ENCODE peak calls at places on chromosomes 6 and 20, in seven cellular contexts. B, O, E, A, F, N and U are unnamed samples. For H3K4me1 and H3K9me3, the result is how much of the 10 kb centered on the place peaks cover.

GRCh38 chr20:37331060-37331857 is 14.7 kb upstream of the SRC start:
- DNase-seq in B (no peak), O (peak), E (no peak), A (no peak), F (no peak), N (no peak), U (no peak)

GRCh38 chr6:16316741-16317251 is 78.4 kb downstream of the GMPR start:
- DNase-seq in B (peak), O (no peak), E (no peak), A (peak), F (peak), N (no peak), U (no peak)

GRCh38 chr6:39593644-39594043 is 131.6 kb downstream of the KIF6 start:
- DNase-seq in B (no peak), O (no peak), E (no peak), A (no peak), F (no peak), N (no peak), U (no peak)

GRCh38 chr6:19603716-19604115 is 233.5 kb upstream of the ID4 start:
- DNase-seq in B (no peak), O (peak), E (no peak), A (no peak), F (no peak), N (no peak), U (no peak)

GRCh38 chr6:4316867-4317400 is 181.6 kb upstream of the ECI2 start:
- DNase-seq in B (no peak), O (peak), E (peak), A (peak), F (no peak), N (no peak), U (peak)

GRCh38 chr6:43231053-43231452 is 1.8 kb upstream of the DNPH1 start:
- DNase-seq in B (no peak), O (no peak), E (no peak), A (no peak), F (no peak), N (no peak), U (no peak)

GRCh38 chr20:57389695-57390603 is 1.2 kb upstream of the RBM38 start:
- DNase-seq in B (peak), O (peak), E (no peak), A (no peak), F (peak), N (no peak), U (no peak)

GRCh38 chr6:16739329-16739801 is 21.9 kb downstream of the ATXN1 start:
- DNase-seq in B (no peak), O (no peak), E (no peak), A (no peak), F (no peak), N (no peak), U (no peak)

GRCh38 chr6:162409986-162410715 is 317.4 kb downstream of the PRKN start:
- DNase-seq in B (no peak), O (no peak), E (no peak), A (no peak), F (no peak), N (no peak), U (no peak)

GRCh38 chr6:82045965-82046756 is 201.4 kb downstream of the IBTK start:
- DNase-seq in B (no peak), O (no peak), E (no peak), A (peak), F (no peak), N (no peak), U (no peak)

DNA sequence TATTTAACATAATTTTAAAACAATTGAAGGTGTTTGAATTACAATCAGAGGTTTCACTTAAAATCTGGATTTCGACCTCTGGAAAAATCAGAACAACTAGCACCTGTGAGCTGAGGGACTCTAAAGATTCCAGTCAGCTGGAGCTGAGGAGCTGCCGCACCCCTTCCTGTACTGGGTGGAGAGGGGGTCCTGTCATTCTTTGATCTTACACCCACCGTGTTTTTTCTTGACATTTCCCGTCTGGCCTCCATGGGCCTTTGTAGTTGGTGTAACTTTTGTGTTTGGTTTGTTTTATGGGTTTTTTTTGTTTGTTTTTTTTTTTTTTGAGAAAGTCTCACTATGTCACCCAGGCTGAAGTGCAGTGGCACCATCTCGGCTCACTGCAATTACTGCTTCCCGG is 17.2 kb downstream of the ARFGEF2 start:
- DNase-seq in B (no peak), O (no peak), E (no peak), A (no peak), F (no peak), N (no peak), U (no peak)
- H3K4me3 ChIP-seq in B (no peak), O (no peak), E (no peak), A (no peak), F (no peak), N (no peak), U (no peak)

DNA sequence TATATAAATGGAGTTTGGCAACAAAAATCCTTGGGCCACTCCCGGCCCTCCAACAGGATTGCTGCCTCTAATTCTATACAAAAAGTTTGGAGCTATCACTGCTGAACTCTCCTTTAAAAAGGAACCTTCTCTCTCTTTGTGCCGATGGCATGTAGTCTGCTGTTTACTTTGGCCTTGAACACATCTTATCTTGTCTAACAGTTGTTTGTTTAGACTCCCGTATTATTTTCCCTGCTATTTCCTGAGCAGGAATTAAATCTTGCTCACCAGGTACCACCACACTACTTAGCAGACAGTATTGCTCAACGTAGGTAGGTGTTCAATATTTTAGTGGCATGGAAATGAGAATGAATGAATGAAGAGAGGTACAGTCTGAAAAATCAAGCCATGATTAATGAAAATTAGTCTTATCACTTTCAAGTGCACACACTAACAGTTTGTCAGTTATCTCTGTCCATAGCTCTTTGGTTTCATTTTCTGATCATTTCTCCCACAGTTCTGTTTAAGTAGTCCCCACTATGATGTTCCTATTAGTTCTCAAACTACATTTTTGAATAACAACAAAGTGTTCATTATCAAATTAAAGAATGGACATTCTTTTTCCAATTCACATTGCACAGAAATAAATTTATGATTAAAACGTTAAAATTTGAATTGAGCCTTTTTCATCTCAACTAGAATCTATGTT is 6.9 kb upstream of the HEY2 start:
- DNase-seq in B (no peak), O (no peak), E (no peak), A (no peak), F (no peak), N (no peak), U (no peak)
- H3K4me1 ChIP-seq in B (under half), O (under half), E (under half), A (under half), F (under half), N (under half), U (under half)

DNA sequence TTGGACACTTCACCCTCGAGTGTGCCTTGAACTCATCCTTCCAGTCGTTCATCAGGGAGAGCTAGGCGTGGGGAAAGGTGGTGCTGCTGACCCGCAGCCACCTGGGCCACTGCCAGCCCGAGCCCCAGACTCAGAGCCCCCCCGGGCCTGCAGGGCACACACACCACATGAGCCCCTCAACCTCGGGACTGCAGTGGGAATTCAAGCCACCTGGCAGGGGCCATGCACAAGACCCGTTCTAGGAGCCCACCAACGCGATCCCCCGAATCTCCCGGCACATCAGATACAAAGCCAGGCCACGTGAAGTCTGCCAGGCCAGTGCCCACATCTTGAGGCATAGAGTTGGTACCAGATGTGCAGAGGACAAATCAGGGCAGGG is 2.8 kb downstream of the ZNF512B start:
- DNase-seq in B (no peak), O (no peak), E (peak), A (no peak), F (no peak), N (no peak), U (peak)
- H3K9me3 ChIP-seq in B (under half), O (under half), E (under half), A (under half), F (under half), N (under half), U (under half)

GRCh38 chr6:137213331-137213740 is 5.8 kb downstream of the IFNGR1 start:
- DNase-seq in B (no peak), O (no peak), E (no peak), A (no peak), F (no peak), N (no peak), U (no peak)
- H3K4me3 ChIP-seq in B (no peak), O (no peak), E (peak), A (no peak), F (no peak), N (no peak), U (peak)

DNA sequence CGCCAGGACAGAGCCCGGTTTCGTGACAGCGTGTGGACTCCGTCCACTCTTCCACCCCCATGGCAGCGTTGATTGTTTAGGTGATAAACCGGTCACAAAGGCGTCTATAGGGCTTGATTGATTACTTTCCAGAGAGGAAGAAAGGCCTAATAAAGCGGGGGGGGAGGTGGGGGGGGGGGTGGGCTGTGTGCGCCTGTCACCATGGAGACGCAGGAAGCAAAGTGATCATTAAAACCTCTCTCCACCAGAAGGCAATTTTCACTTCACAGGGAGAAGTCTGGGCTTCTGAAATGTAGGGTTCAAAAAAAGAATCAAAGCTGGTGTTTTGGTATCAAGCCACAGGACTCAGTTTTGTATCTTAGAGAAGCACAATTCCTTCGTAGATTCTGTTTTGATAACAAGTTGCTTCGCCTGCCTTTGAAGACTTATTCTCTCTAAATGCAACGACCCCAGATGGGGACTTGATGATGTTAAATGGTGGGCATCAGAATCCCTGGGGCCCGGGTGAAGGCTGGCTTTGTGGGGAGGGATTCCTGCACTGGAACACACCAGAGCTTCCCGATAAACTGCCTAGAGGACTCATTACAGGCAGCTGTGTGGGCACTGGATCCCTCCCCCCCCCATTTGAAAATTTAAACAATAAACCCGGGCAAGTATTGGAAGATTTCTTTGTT is 1.5 kb downstream of the PHACTR3 start:
- DNase-seq in B (no peak), O (no peak), E (no peak), A (no peak), F (no peak), N (no peak), U (no peak)
- H3K4me1 ChIP-seq in B (under half), O (under half), E (under half), A (under half), F (under half), N (under half), U (under half)

DNA sequence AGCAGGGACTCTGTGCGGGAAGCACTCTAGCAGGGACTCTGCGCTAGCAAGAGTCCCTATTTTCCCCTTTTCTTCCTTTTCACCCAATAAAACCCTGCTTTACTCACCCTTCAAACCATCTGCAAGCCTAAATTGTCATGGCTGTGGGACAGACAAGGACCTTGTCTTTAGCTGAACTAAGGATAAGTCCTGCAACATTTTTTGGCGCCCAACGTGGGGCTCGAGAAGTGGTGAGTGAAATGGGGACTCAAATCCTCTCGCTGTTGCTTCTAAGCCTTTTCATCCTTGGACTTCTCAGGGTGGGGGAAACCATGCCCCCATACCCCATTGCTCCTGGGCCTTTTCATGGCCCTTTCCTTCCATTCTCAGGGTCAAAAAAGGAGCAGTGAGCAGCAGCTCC is 46.4 kb downstream of the IMPG1 start:
- DNase-seq in B (no peak), O (no peak), E (no peak), A (peak), F (no peak), N (no peak), U (no peak)
- H3K9me3 ChIP-seq in B (under half), O (half or more), E (half or more), A (under half), F (under half), N (under half), U (under half)

GRCh38 chr6:90103056-90103793 is 193.4 kb downstream of the BACH2 start:
- DNase-seq in B (no peak), O (no peak), E (no peak), A (peak), F (peak), N (no peak), U (no peak)
- H3K4me3 ChIP-seq in B (peak), O (no peak), E (no peak), A (peak), F (peak), N (no peak), U (no peak)